ENCODE peak calls at places on chromosomes 16 and 17, in nine cellular contexts. Z is mucosa of descending colon, E is gastrocnemius medialis, M is pancreas, N is left lung, Y is cardiac fibroblast, B is fibroblast of mammary gland, I is GM20000, J is breast epithelium. W is an unnamed sample.

GRCh38 chr16:65024649-65025243 is 97.1 kb downstream of the CDH11 start:
- DNase-seq in Z (no peak), E (no peak), M (no peak), N (no peak), Y (peak), B (peak), I (no peak), J (no peak), W (no peak)

GRCh38 chr16:89049484-89050118 is 44.1 kb upstream of the ACSF3 start:
- DNase-seq in Z (peak), E (no peak), M (peak), N (peak), Y (no peak), B (peak), I (no peak), J (no peak), W (no peak)

GRCh38 chr17:43547189-43547550 is 1.0 kb upstream of the ETV4 start:
- DNase-seq in Z (no peak), E (no peak), M (no peak), N (no peak), Y (no peak), B (no peak), I (no peak), J (no peak), W (no peak)

GRCh38 chr16:69412287-69412686 is 12.1 kb upstream of the CYB5B start:
- DNase-seq in Z (no peak), E (no peak), M (peak), N (no peak), Y (peak), B (peak), I (no peak), J (no peak), W (no peak)

GRCh38 chr17:76887809-76888208 is 19.6 kb downstream of the MGAT5B start:
- DNase-seq in Z (no peak), E (no peak), M (no peak), N (no peak), Y (no peak), B (no peak), I (no peak), J (no peak), W (no peak)

GRCh38 chr17:557371-557770 is 157.3 kb downstream of the VPS53 start:
- DNase-seq in Z (no peak), E (no peak), M (no peak), N (no peak), Y (no peak), B (peak), I (no peak), J (no peak), W (no peak)

GRCh38 chr16:86549076-86549892 is 5.8 kb downstream of the MTHFSD start:
- DNase-seq in Z (no peak), E (peak), M (no peak), N (peak), Y (no peak), B (peak), I (no peak), J (no peak), W (no peak)

GRCh38 chr17:40035162-40035559 is 19.0 kb downstream of the MED24 start:
- DNase-seq in Z (peak), E (no peak), M (no peak), N (no peak), Y (peak), B (peak), I (no peak), J (no peak), W (peak)

GRCh38 chr17:20992987-20993862 is 49.6 kb downstream of the USP22 start:
- DNase-seq in Z (no peak), E (no peak), M (peak), N (no peak), Y (peak), B (peak), I (peak), J (peak), W (peak)

GRCh38 chr16:71401988-71402387 is 39.9 kb downstream of the TLE7 start:
- DNase-seq in Z (no peak), E (no peak), M (no peak), N (no peak), Y (no peak), B (no peak), I (no peak), J (no peak), W (no peak)

GRCh38 chr17:8212312-8213180 is 2.2 kb upstream of the AURKB start:
- DNase-seq in Z (no peak), E (no peak), M (no peak), N (no peak), Y (no peak), B (peak), I (no peak), J (no peak), W (no peak)

GRCh38 chr17:43043306-43043705 is 18.3 kb downstream of the RND2 start:
- DNase-seq in Z (no peak), E (no peak), M (no peak), N (no peak), Y (no peak), B (no peak), I (no peak), J (no peak), W (no peak)

GRCh38 chr16:81855552-81856153 is 76.6 kb downstream of the PLCG2 start:
- DNase-seq in Z (no peak), E (no peak), M (no peak), N (no peak), Y (no peak), B (no peak), I (no peak), J (no peak), W (no peak)

GRCh38 chr16:85544668-85545067 is 68.5 kb upstream of the GSE1 start:
- DNase-seq in Z (no peak), E (no peak), M (no peak), N (no peak), Y (no peak), B (no peak), I (no peak), J (no peak), W (no peak)

GRCh38 chr17:7684856-7685532 is 2.3 kb downstream of the TP53 start:
- DNase-seq in Z (no peak), E (no peak), M (no peak), N (no peak), Y (no peak), B (no peak), I (no peak), J (no peak), W (no peak)

GRCh38 chr17:76333673-76334505 is 19.8 kb downstream of the PRPSAP1 start:
- DNase-seq in Z (no peak), E (no peak), M (no peak), N (no peak), Y (no peak), B (no peak), I (no peak), J (no peak), W (no peak)

GRCh38 chr16:71348262-71349085 is 10.0 kb upstream of the CALB2 start:
- DNase-seq in Z (no peak), E (no peak), M (no peak), N (no peak), Y (no peak), B (no peak), I (no peak), J (no peak), W (no peak)

GRCh38 chr16:52549011-52549692 is 2.2 kb upstream of the TOX3 start:
- DNase-seq in Z (no peak), E (no peak), M (no peak), N (no peak), Y (no peak), B (peak), I (no peak), J (no peak), W (no peak)

GRCh38 chr17:38628441-38628840 is 22.7 kb upstream of the SRCIN1 start:
- DNase-seq in Z (no peak), E (no peak), M (peak), N (no peak), Y (peak), B (peak), I (peak), J (no peak), W (no peak)

GRCh38 chr16:57260294-57260929 is 15.4 kb downstream of the ARL2BP start:
- DNase-seq in Z (peak), E (no peak), M (peak), N (no peak), Y (peak), B (peak), I (peak), J (no peak), W (peak)

GRCh38 chr16:23060458-23061320 is 88.6 kb downstream of the USP31 start:
- DNase-seq in Z (no peak), E (peak), M (peak), N (no peak), Y (peak), B (peak), I (peak), J (peak), W (peak)

GRCh38 chr17:70172921-70173320 is 3.6 kb downstream of the KCNJ2 start:
- DNase-seq in Z (no peak), E (no peak), M (no peak), N (no peak), Y (peak), B (no peak), I (no peak), J (no peak), W (no peak)

GRCh38 chr17:44109312-44109630 is 14.2 kb downstream of the HDAC5 start:
- DNase-seq in Z (no peak), E (no peak), M (no peak), N (no peak), Y (no peak), B (no peak), I (no peak), J (no peak), W (no peak)

GRCh38 chr17:48472485-48473281 is 42.7 kb upstream of the SKAP1 start:
- DNase-seq in Z (no peak), E (no peak), M (no peak), N (no peak), Y (peak), B (peak), I (no peak), J (no peak), W (no peak)

GRCh38 chr17:67520282-67520906 is 143.3 kb downstream of the PITPNC1 start:
- DNase-seq in Z (no peak), E (peak), M (no peak), N (no peak), Y (peak), B (peak), I (no peak), J (no peak), W (no peak)

GRCh38 chr17:68195667-68196393 is 52.0 kb upstream of the AMZ2 start:
- DNase-seq in Z (no peak), E (no peak), M (peak), N (no peak), Y (no peak), B (no peak), I (no peak), J (no peak), W (no peak)

GRCh38 chr17:16287563-16288027 is 65.7 kb downstream of the CENPV start:
- DNase-seq in Z (no peak), E (no peak), M (no peak), N (no peak), Y (peak), B (peak), I (peak), J (no peak), W (peak)

GRCh38 chr17:14971054-14971453 is 294.1 kb downstream of the PMP22 start:
- DNase-seq in Z (no peak), E (no peak), M (no peak), N (no peak), Y (no peak), B (no peak), I (no peak), J (no peak), W (no peak)
- TF ChIP-seq CTCF in Z (no peak), E (no peak), M (no peak), N (no peak), Y (no peak), B (no peak), I (no peak), J (no peak), W (no peak)

GRCh38 chr16:31460582-31461002 is 1.3 kb downstream of the ARMC5 start:
- DNase-seq in Z (no peak), E (no peak), M (no peak), N (no peak), Y (peak), B (peak), I (no peak), J (no peak), W (no peak)

GRCh38 chr16:31456988-31457360 is 2.3 kb upstream of the ARMC5 start:
- DNase-seq in Z (peak), E (no peak), M (peak), N (no peak), Y (no peak), B (no peak), I (no peak), J (no peak), W (no peak)

GRCh38 chr16:31459722-31460581 is 651 bp downstream of the ARMC5 start:
- DNase-seq in Z (peak), E (peak), M (peak), N (peak), Y (peak), B (peak), I (peak), J (peak), W (peak)

GRCh38 chr16:31458835-31459721 is at the start of gene ARMC5:
- DNase-seq in Z (peak), E (peak), M (peak), N (peak), Y (peak), B (peak), I (peak), J (peak), W (peak)

DNA sequence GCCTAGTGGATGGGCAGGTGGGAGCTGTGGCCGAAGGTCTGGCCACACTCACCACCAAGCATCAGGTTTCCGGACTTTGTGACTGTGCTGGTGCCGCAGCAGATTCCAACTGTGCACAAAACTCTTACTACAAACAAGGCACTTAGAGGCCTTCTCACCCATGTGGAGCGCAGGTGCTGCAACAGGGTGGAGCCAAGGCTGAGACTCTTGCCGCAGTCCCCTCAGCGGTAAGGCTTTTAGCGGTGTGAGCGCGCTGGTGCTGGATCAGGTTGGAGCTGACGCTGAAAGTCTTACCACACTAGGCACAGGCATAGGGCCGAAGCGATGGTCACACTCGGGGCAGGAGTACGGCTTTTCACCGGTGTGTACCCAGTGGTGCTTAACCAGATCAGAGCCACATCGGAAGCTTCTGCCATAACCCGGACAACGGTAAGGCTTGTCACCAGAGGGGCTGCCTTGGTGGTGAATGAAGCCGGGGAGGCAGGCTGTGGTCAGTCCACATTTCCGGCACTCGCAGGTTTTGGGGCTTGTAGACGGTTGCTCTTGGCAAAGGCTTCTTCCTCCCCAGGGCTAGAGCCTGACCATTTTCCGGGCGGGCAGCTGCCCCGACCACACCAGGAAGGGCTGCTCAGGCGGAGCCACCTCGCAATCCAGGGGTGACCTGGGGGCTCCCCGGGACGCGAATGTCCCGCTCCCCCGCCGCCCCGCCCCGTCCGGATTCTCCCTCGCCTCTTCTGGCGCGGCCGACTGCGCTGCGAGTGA is 1.0 kb upstream of the ARMC5 start:
- DNase-seq in Z (peak), E (peak), M (peak), N (peak), Y (peak), B (peak), I (peak), J (peak), W (peak)
- TF ChIP-seq CTCF in Z (peak), E (peak), M (no peak), N (no peak), Y (no peak), B (peak), I (peak), J (no peak), W (no peak)

DNA sequence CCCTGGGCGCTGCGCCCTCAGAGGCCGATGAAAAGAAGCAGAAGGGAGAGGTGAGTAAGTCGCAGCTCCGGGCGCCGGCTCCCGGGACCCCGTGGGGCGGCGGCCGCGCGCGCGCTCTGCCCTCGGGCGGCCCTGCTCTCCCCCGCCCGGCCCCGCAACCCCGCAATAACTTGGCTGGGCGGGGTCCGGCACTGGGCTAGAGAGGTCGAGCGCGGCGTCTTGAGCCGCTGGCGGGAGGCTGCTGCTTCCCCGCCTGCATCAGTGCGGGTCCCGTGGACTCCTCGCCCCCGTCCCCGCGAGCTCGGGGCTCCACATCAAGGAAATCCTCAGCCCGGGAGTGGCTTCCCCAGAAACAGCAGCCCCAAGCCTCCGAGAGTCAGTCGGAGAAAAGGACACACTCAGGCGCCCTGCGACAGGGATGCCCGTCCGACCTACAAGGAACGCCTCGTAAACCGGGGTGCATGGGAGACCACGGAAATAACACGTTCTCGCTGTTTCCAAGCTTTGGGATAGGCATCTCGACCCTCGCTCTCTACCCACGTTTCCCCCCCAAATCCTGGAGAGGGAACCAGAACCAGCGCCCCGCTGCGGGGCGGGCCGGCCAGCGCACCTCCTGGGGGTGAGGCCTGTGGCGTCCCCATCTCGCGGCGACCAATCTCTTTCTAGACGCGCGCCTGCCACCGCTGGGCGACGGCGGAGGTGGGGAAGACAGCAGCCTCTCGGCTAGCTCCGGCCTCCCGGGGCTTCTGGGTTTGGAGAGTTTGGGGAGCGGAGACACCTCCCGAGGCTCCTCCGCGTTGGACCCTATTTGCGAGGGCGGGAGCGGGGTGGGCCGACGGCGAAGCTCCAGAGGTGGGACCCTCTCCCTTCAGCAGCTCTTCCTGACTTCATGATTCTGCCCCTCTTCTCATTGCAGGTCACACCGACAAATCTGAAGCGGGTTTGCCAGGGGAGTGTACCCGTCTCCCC is 809 bp upstream of the ABHD15 start:
- DNase-seq in Z (peak), E (no peak), M (peak), N (peak), Y (peak), B (no peak), I (peak), J (no peak), W (peak)
- TF ChIP-seq CTCF in Z (peak), E (peak), M (no peak), N (peak), Y (peak), B (peak), I (peak), J (no peak), W (peak)

GRCh38 chr17:78422267-78422605 is 43.8 kb downstream of the PGS1 start:
- DNase-seq in Z (no peak), E (no peak), M (no peak), N (no peak), Y (no peak), B (no peak), I (no peak), J (no peak), W (no peak)
- TF ChIP-seq CTCF in Z (no peak), E (no peak), M (no peak), N (peak), Y (no peak), B (no peak), I (no peak), J (no peak), W (no peak)

GRCh38 chr16:87878704-87879103 is 9.4 kb upstream of the SLC7A5 start:
- DNase-seq in Z (no peak), E (no peak), M (no peak), N (no peak), Y (no peak), B (no peak), I (no peak), J (no peak), W (no peak)

GRCh38 chr16:87880117-87880696 is 10.9 kb upstream of the SLC7A5 start:
- DNase-seq in Z (no peak), E (no peak), M (no peak), N (no peak), Y (no peak), B (no peak), I (no peak), J (no peak), W (no peak)

GRCh38 chr16:87881327-87882200 is 12.3 kb upstream of the SLC7A5 start:
- DNase-seq in Z (no peak), E (no peak), M (no peak), N (no peak), Y (no peak), B (no peak), I (no peak), J (no peak), W (no peak)

GRCh38 chr16:87874639-87875472 is 5.5 kb upstream of the SLC7A5 start:
- DNase-seq in Z (no peak), E (no peak), M (no peak), N (no peak), Y (no peak), B (no peak), I (peak), J (no peak), W (peak)

GRCh38 chr16:87877942-87878507 is 8.7 kb upstream of the SLC7A5 start:
- DNase-seq in Z (peak), E (no peak), M (no peak), N (no peak), Y (no peak), B (no peak), I (peak), J (no peak), W (peak)
- TF ChIP-seq CTCF in Z (no peak), E (peak), M (no peak), N (no peak), Y (no peak), B (peak), I (no peak), J (no peak), W (no peak)

DNA sequence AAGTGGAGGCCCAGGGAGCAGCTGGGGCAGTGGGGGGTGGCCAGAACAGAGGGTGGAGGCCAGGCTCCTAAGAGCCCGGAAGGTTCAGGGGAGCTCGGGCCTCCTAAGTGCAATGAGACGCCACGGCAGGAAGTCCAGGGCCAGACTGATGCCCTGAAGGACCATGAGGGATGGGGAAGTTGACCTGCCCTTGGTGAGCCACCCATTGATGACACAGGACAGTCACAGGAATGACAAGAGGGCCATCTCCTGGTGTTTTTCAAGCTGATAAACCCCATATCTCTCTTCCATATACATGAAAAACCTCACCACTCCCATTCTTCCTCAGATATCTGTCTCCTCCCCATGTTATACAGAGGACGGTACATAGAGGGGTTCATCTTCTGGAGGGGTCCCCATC is 5.8 kb upstream of the MRPL58 start:
- DNase-seq in Z (no peak), E (no peak), M (no peak), N (no peak), Y (no peak), B (no peak), I (peak), J (no peak), W (no peak)
- TF ChIP-seq CTCF in Z (no peak), E (no peak), M (no peak), N (no peak), Y (no peak), B (no peak), I (no peak), J (no peak), W (no peak)

W was measured in GM13976.